ENCODE peak calls at places on chromosome 2, in five cellular contexts. G is GOT3; U is OCI-M1; M is activated CD8-positive, alpha-beta T cell treated with anti-CD3 and anti-CD28 coated beads, Interleukin-2, amount 10 ng/mL, durations not matched to agents 7 days and 5 days; Q is heart right ventricle. N is an unnamed sample.

GRCh38 chr2:108909275-108909823 is 79.7 kb downstream of the EDAR start:
- DNase-seq in G (no peak), U (no peak), M (no peak), Q (no peak), N (no peak)

GRCh38 chr2:186912979-186913378 is 64.0 kb upstream of the ZSWIM2 start:
- DNase-seq in G (no peak), U (no peak), M (no peak), Q (no peak), N (no peak)

GRCh38 chr2:4408311-4408710 is 704.9 kb downstream of the DCDC2C start:
- DNase-seq in G (no peak), U (no peak), M (no peak), Q (no peak), N (no peak)

GRCh38 chr2:113079123-113079522 is 11.4 kb downstream of the IL1F10 start:
- DNase-seq in G (no peak), U (no peak), M (no peak), Q (no peak), N (no peak)

GRCh38 chr2:16218651-16219050 is 278.3 kb downstream of the MYCN start:
- DNase-seq in G (no peak), U (peak), M (no peak), Q (no peak), N (peak)

GRCh38 chr2:132417430-132418035 is 928 bp downstream of the GPR39 start:
- DNase-seq in G (no peak), U (no peak), M (no peak), Q (no peak), N (no peak)

GRCh38 chr2:85804026-85804425 is 50.2 kb downstream of the ATOH8 start:
- DNase-seq in G (no peak), U (no peak), M (no peak), Q (no peak), N (no peak)

GRCh38 chr2:212683346-212683745 is 144.7 kb upstream of the ERBB4 start:
- DNase-seq in G (no peak), U (peak), M (no peak), Q (no peak), N (no peak)

GRCh38 chr2:24919100-24919976 is 699 bp downstream of the ADCY3 start:
- DNase-seq in G (no peak), U (peak), M (peak), Q (no peak), N (peak)

GRCh38 chr2:201344663-201345366 is 12.3 kb downstream of the FLACC1 start:
- DNase-seq in G (no peak), U (peak), M (no peak), Q (no peak), N (peak)

GRCh38 chr2:236749346-236749745 is 179.7 kb downstream of the ACKR3 start:
- DNase-seq in G (no peak), U (no peak), M (no peak), Q (no peak), N (peak)